ENCODE peak calls at places on chromosomes 1 and 21, in seven cellular contexts. S is mesenchymal stem cell, U is PC-3, D is BJ, J is cardiac muscle cell, O is tibial artery, Z is keratinocyte. P is an unnamed sample. For H3K36me3 and H3K27me3, the result is how much of the 10 kb centered on the place peaks cover.

GRCh38 chr1:73910466-73910865 is 287.5 kb downstream of the LRRIQ3 start:
- DNase-seq in S (no peak), U (no peak), D (no peak), J (no peak), O (no peak), Z (no peak), P (no peak)

GRCh38 chr1:51969038-51969705 is 21.3 kb downstream of the RAB3B start:
- DNase-seq in S (peak), U (peak), D (peak), J (peak), O (no peak), Z (no peak), P (no peak)

GRCh38 chr21:32826317-32827167 is 55.0 kb upstream of the PAXBP1 start:
- DNase-seq in S (peak), U (peak), D (no peak), J (peak), O (no peak), Z (no peak), P (peak)

GRCh38 chr1:92123868-92124267 is 43.7 kb downstream of the BTBD8 start:
- DNase-seq in S (peak), U (no peak), D (no peak), J (peak), O (no peak), Z (no peak), P (no peak)

GRCh38 chr1:167297222-167298214 is 76.8 kb downstream of the POU2F1 start:
- DNase-seq in S (peak), U (no peak), D (no peak), J (peak), O (no peak), Z (no peak), P (no peak)

GRCh38 chr1:66380452-66381212 is 153.3 kb upstream of the SGIP1 start:
- DNase-seq in S (no peak), U (no peak), D (no peak), J (no peak), O (no peak), Z (no peak), P (no peak)

GRCh38 chr1:75616436-75617433 is 5.8 kb upstream of the SLC44A5 start:
- DNase-seq in S (peak), U (no peak), D (no peak), J (peak), O (no peak), Z (no peak), P (peak)

GRCh38 chr1:15328785-15329480 is 80.8 kb upstream of the EFHD2 start:
- DNase-seq in S (no peak), U (no peak), D (no peak), J (peak), O (peak), Z (no peak), P (no peak)

GRCh38 chr1:186435336-186435735 is 25.6 kb downstream of the PDC start:
- DNase-seq in S (peak), U (peak), D (no peak), J (peak), O (no peak), Z (no peak), P (no peak)

GRCh38 chr1:207883660-207884245 is 27.2 kb downstream of the CD34 start:
- DNase-seq in S (no peak), U (no peak), D (no peak), J (no peak), O (no peak), Z (no peak), P (no peak)

GRCh38 chr1:11978290-11978689 is 2.0 kb upstream of the MFN2 start:
- DNase-seq in S (no peak), U (no peak), D (no peak), J (no peak), O (no peak), Z (no peak), P (no peak)

GRCh38 chr1:2920421-2921015 is 100.7 kb upstream of the ACTRT2 start:
- DNase-seq in S (no peak), U (no peak), D (no peak), J (no peak), O (no peak), Z (no peak), P (no peak)

GRCh38 chr1:240306673-240307072 is 215.0 kb downstream of the FMN2 start:
- DNase-seq in S (peak), U (no peak), D (no peak), J (no peak), O (no peak), Z (no peak), P (no peak)

GRCh38 chr1:239260779-239261286 is 125.5 kb upstream of the CHRM3 start:
- DNase-seq in S (no peak), U (peak), D (no peak), J (no peak), O (no peak), Z (no peak), P (no peak)

GRCh38 chr1:117001254-117001927 is at the start of gene CD101:
- DNase-seq in S (no peak), U (no peak), D (no peak), J (no peak), O (no peak), Z (no peak), P (no peak)

GRCh38 chr1:245576323-245576722 is 421.5 kb downstream of the KIF26B start:
- DNase-seq in S (no peak), U (no peak), D (no peak), J (no peak), O (no peak), Z (no peak), P (no peak)

GRCh38 chr1:169107673-169108160 is 1.2 kb downstream of the ATP1B1 start:
- DNase-seq in S (peak), U (peak), D (no peak), J (peak), O (no peak), Z (no peak), P (no peak)

GRCh38 chr1:38046884-38047602 is 450 bp upstream of the POU3F1 start:
- DNase-seq in S (peak), U (peak), D (peak), J (peak), O (peak), Z (no peak), P (peak)

GRCh38 chr1:201248721-201249559 is 34.4 kb upstream of the PKP1 start:
- DNase-seq in S (no peak), U (no peak), D (no peak), J (no peak), O (no peak), Z (no peak), P (peak)

GRCh38 chr1:208224192-208224713 is 19.9 kb downstream of the PLXNA2 start:
- DNase-seq in S (no peak), U (no peak), D (no peak), J (no peak), O (no peak), Z (no peak), P (no peak)

GRCh38 chr21:33948096-33948950 is 32.7 kb upstream of the ATP5PO start:
- DNase-seq in S (peak), U (peak), D (no peak), J (peak), O (peak), Z (peak), P (peak)

GRCh38 chr1:44636711-44637589 is 37.3 kb downstream of the TMEM53 start:
- DNase-seq in S (no peak), U (peak), D (no peak), J (no peak), O (no peak), Z (no peak), P (no peak)

GRCh38 chr1:183443025-183443424 is 24.8 kb upstream of the NMNAT2 start:
- DNase-seq in S (no peak), U (peak), D (no peak), J (peak), O (no peak), Z (no peak), P (no peak)

GRCh38 chr1:53583021-53583902 is 124.1 kb downstream of the DMRTB1 start:
- DNase-seq in S (peak), U (no peak), D (peak), J (peak), O (peak), Z (no peak), P (no peak)

GRCh38 chr1:230869499-230869898 is 1.2 kb upstream of the C1orf198 start:
- DNase-seq in S (peak), U (no peak), D (no peak), J (peak), O (no peak), Z (no peak), P (no peak)

GRCh38 chr1:38527373-38527966 is 332.1 kb downstream of the RRAGC start:
- DNase-seq in S (no peak), U (peak), D (no peak), J (no peak), O (no peak), Z (peak), P (peak)

GRCh38 chr1:4171480-4172450 is 271.7 kb upstream of the C1orf174 start:
- DNase-seq in S (no peak), U (no peak), D (no peak), J (no peak), O (peak), Z (no peak), P (peak)

GRCh38 chr1:168879906-168880734 is 151.1 kb upstream of the DPT start:
- DNase-seq in S (no peak), U (peak), D (no peak), J (peak), O (no peak), Z (no peak), P (no peak)

GRCh38 chr1:19229828-19230325 is 19.8 kb upstream of the UBR4 start:
- DNase-seq in S (no peak), U (no peak), D (no peak), J (no peak), O (no peak), Z (no peak), P (no peak)

GRCh38 chr1:19234224-19234623 is 17.1 kb downstream of the EMC1 start:
- DNase-seq in S (no peak), U (no peak), D (no peak), J (no peak), O (peak), Z (no peak), P (no peak)

GRCh38 chr1:19232526-19232851 is 18.8 kb downstream of the EMC1 start:
- DNase-seq in S (peak), U (no peak), D (no peak), J (peak), O (peak), Z (no peak), P (peak)

GRCh38 chr1:19229229-19229628 is 19.2 kb upstream of the UBR4 start:
- DNase-seq in S (no peak), U (no peak), D (no peak), J (no peak), O (peak), Z (no peak), P (no peak)
- H3K36me3 ChIP-seq in S (half or more), U (half or more), D (under half), J (half or more), O (half or more), Z (under half), P (under half)

GRCh38 chr21:45019076-45019886 is 55.1 kb upstream of the ADARB1 start:
- DNase-seq in S (peak), U (no peak), D (no peak), J (no peak), O (peak), Z (no peak), P (peak)
- H3K4me3 ChIP-seq in S (no peak), U (no peak), D (peak), J (peak), O (peak), Z (no peak), P (no peak)

GRCh38 chr1:205922314-205922713 is 20.9 kb downstream of the SLC26A9 start:
- DNase-seq in S (no peak), U (no peak), D (no peak), J (no peak), O (no peak), Z (no peak), P (no peak)

GRCh38 chr1:205922806-205923205 is 20.4 kb downstream of the SLC26A9 start:
- DNase-seq in S (no peak), U (no peak), D (no peak), J (no peak), O (peak), Z (no peak), P (no peak)

GRCh38 chr1:205925730-205926129 is 17.5 kb downstream of the SLC26A9 start:
- DNase-seq in S (peak), U (peak), D (no peak), J (peak), O (no peak), Z (no peak), P (no peak)

GRCh38 chr1:205924436-205924742 is 18.9 kb downstream of the SLC26A9 start:
- DNase-seq in S (no peak), U (no peak), D (no peak), J (no peak), O (no peak), Z (no peak), P (no peak)

GRCh38 chr1:205923663-205924435 is 19.4 kb downstream of the SLC26A9 start:
- DNase-seq in S (no peak), U (no peak), D (no peak), J (no peak), O (peak), Z (no peak), P (no peak)
- H3K27me3 ChIP-seq in S (under half), U (under half), D (under half), J (under half), O (under half), Z (under half), P (under half)

GRCh38 chr21:9755611-9756010 is 765.8 kb upstream of the TPTE start:
- DNase-seq in S (no peak), U (no peak), D (no peak), J (no peak), O (no peak), Z (no peak), P (no peak)

GRCh38 chr21:9753943-9754342 is 767.4 kb upstream of the TPTE start:
- DNase-seq in S (no peak), U (no peak), D (no peak), J (no peak), O (no peak), Z (no peak), P (no peak)

GRCh38 chr21:9750341-9751086 is 770.9 kb upstream of the TPTE start:
- DNase-seq in S (no peak), U (no peak), D (no peak), J (no peak), O (no peak), Z (no peak), P (no peak)
- H3K36me3 ChIP-seq in S (under half), U (under half), D (under half), J (under half), O (under half), Z (under half), P (under half)

GRCh38 chr1:178271471-178271870 is 177.6 kb downstream of the RASAL2 start:
- DNase-seq in S (no peak), U (no peak), D (no peak), J (no peak), O (no peak), Z (no peak), P (no peak)

GRCh38 chr1:178263341-178263740 is 169.4 kb downstream of the RASAL2 start:
- DNase-seq in S (peak), U (no peak), D (no peak), J (no peak), O (no peak), Z (no peak), P (no peak)

GRCh38 chr1:178262101-178262500 is 168.2 kb downstream of the RASAL2 start:
- DNase-seq in S (peak), U (peak), D (no peak), J (peak), O (no peak), Z (no peak), P (peak)

GRCh38 chr1:178266619-178267066 is 172.7 kb downstream of the RASAL2 start:
- DNase-seq in S (no peak), U (no peak), D (no peak), J (no peak), O (no peak), Z (no peak), P (peak)

DNA sequence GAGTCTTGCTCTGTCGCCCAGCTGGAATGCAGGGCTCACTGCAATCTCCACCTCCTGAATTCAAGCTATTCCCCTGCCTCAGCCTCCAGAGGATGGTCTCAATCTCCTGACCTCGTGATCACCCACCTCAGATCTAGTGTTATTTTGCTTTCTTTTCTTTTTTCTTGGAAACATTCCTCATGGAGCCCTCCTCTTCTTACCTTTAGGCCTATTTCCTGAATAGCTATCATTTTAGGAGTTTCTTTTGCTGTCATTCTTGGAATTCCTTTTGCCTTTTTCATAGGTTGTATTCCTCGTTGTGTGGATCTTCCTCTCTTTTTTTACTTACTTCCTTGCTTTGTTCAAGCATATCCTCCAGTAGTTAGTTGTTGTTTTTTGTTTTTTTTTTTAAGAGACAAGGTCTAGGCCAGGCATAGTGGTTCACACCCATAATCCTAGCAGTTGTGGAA is 173.8 kb downstream of the RASAL2 start:
- DNase-seq in S (no peak), U (peak), D (no peak), J (peak), O (no peak), Z (no peak), P (no peak)
- H3K4me3 ChIP-seq in S (no peak), U (no peak), D (no peak), J (no peak), O (no peak), Z (no peak), P (no peak)

DNA sequence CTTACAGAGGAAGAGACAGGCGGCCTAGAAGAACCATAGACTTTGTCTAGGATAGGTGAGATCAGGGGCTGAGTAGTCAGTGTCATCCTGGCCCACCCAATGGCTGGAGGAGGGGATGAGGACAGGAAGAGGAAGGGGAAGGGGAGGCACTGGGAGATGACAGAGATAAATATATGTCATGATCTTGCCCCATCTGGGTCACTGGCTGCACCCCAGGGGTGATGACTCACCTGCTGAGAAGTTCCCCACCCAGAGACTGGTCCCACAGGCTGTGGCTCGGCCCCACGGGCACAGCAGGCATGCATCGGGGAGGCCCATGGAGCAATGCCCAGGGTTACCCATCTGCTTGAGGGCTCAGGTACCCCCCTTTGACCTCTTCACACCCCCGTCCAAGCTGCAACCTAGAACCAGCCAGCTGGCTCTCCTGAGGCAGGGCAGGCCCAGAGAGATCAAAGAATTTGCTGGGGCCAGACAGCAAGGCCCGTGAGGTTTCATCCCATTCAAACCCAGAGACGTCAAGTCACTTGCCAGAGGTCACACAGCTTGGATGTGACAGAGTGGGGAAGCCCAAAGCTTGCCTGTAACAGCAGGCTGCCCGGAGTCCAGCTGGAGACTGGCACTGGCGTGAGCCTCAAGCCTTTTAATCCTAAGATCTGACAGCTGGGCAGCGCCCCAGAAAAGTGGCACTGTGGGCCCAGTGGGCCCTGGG is 34.7 kb upstream of the CASZ1 start:
- DNase-seq in S (no peak), U (no peak), D (no peak), J (no peak), O (no peak), Z (peak), P (no peak)
- H3K27me3 ChIP-seq in S (under half), U (under half), D (under half), J (under half), O (half or more), Z (under half), P (under half)

GRCh38 chr1:46099215-46099614 is 33.2 kb downstream of the PIK3R3 start:
- DNase-seq in S (no peak), U (no peak), D (no peak), J (no peak), O (no peak), Z (no peak), P (no peak)
- H3K36me3 ChIP-seq in S (under half), U (under half), D (under half), J (under half), O (under half), Z (under half), P (under half)